ENCODE peak calls at places on chromosomes 2 and 18, in nine cellular contexts. Y is AG08396; V is stimulated activated CD4-positive, alpha-beta T cell treated with anti-CD3 and anti-CD28 coated beads, Interleukin-2, amount 100 ng/mL, for 48 hours; P is activated T-cell treated with anti-CD3 and anti-CD28 coated beads for 1 hour; K is sigmoid colon; G is globus pallidus; Z is NCI-H2171; W is neural progenitor cell; C is CD4-positive, alpha-beta T cell. Q is an unnamed sample.

GRCh38 chr2:71784734-71785549 is 331.6 kb downstream of the DYSF start:
- DNase-seq in Y (peak; percentile 72), V (no peak), P (no peak), K (no peak), G (no peak), Z (no peak), W (no peak), C (no peak), Q (peak; percentile 92)

GRCh38 chr2:12759248-12759647 is 42.5 kb downstream of the TRIB2 start:
- DNase-seq in Y (peak; percentile 59), V (no peak), P (no peak), K (peak; percentile 77), G (no peak), Z (no peak), W (no peak), C (no peak), Q (no peak)

GRCh38 chr2:170155022-170155722 is 22.8 kb upstream of the MYO3B start:
- DNase-seq in Y (peak; percentile 52), V (no peak), P (no peak), K (no peak), G (no peak), Z (no peak), W (peak; percentile 44), C (no peak), Q (peak; percentile 56)

GRCh38 chr2:152558174-152559091 is 158.8 kb downstream of the PRPF40A start:
- DNase-seq in Y (peak; percentile 52), V (no peak), P (no peak), K (no peak), G (peak; percentile 82), Z (peak; percentile 53), W (no peak), C (no peak), Q (no peak)

GRCh38 chr18:7545734-7546133 is 21.4 kb upstream of the PTPRM start:
- DNase-seq in Y (no peak), V (no peak), P (no peak), K (no peak), G (no peak), Z (no peak), W (no peak), C (no peak), Q (no peak)

GRCh38 chr2:104854507-104855173 is 725 bp downstream of the POU3F3 start:
- DNase-seq in Y (peak; percentile 7), V (no peak), P (no peak), K (no peak), G (no peak), Z (no peak), W (peak; percentile 53), C (no peak), Q (peak; percentile 87)

GRCh38 chr2:95062716-95063400 is 37.4 kb downstream of the MAL start:
- DNase-seq in Y (no peak), V (no peak), P (no peak), K (peak; percentile 6), G (peak; percentile 61), Z (no peak), W (no peak), C (no peak), Q (no peak)

GRCh38 chr2:37857485-37858196 is 67.4 kb upstream of the RMDN2 start:
- DNase-seq in Y (no peak), V (no peak), P (no peak), K (no peak), G (no peak), Z (no peak), W (no peak), C (no peak), Q (peak; percentile 46)

GRCh38 chr2:132669854-132670103 is 226 bp downstream of the LYPD1 start:
- DNase-seq in Y (peak; percentile 47), V (no peak), P (no peak), K (no peak), G (no peak), Z (no peak), W (peak; percentile 84), C (no peak), Q (peak; percentile 71)

GRCh38 chr2:53353372-53354111 is 414.1 kb upstream of the CHAC2 start:
- DNase-seq in Y (no peak), V (no peak), P (no peak), K (no peak), G (no peak), Z (no peak), W (peak; percentile 29), C (no peak), Q (peak; percentile 34)

GRCh38 chr2:235990344-235990743 is 177.8 kb downstream of the GBX2 start:
- DNase-seq in Y (no peak), V (no peak), P (no peak), K (no peak), G (no peak), Z (no peak), W (no peak), C (no peak), Q (no peak)

GRCh38 chr2:241822264-241822623 is 13.3 kb downstream of the NEU4 start:
- DNase-seq in Y (no peak), V (no peak), P (no peak), K (no peak), G (no peak), Z (no peak), W (no peak), C (no peak), Q (no peak)

GRCh38 chr2:20225294-20226151 is 593 bp upstream of the SDC1 start:
- DNase-seq in Y (peak; percentile 76), V (peak; percentile 32), P (no peak), K (peak; percentile 63), G (no peak), Z (peak; percentile 87), W (peak; percentile 89), C (no peak), Q (peak; percentile 95)

GRCh38 chr2:180823546-180824141 is 156.8 kb upstream of the UBE2E3 start:
- DNase-seq in Y (peak; percentile 13), V (no peak), P (no peak), K (no peak), G (no peak), Z (no peak), W (no peak), C (no peak), Q (peak; percentile 71)

GRCh38 chr2:117936871-117937428 is 76.9 kb downstream of the CCDC93 start:
- DNase-seq in Y (no peak), V (no peak), P (no peak), K (no peak), G (no peak), Z (no peak), W (peak; percentile 43), C (no peak), Q (no peak)

GRCh38 chr2:160338891-160339290 is 138.8 kb upstream of the ITGB6 start:
- DNase-seq in Y (peak; percentile 24), V (no peak), P (no peak), K (peak; percentile 89), G (no peak), Z (no peak), W (peak; percentile 45), C (no peak), Q (no peak)

GRCh38 chr18:5895886-5896740 is 791 bp upstream of the TMEM200C start:
- DNase-seq in Y (no peak), V (no peak), P (no peak), K (peak; percentile 74), G (no peak), Z (peak; percentile 44), W (peak; percentile 86), C (no peak), Q (peak; percentile 79)

GRCh38 chr2:28152585-28153284 is 239.9 kb upstream of the FOSL2 start:
- DNase-seq in Y (no peak), V (no peak), P (no peak), K (no peak), G (no peak), Z (no peak), W (no peak), C (no peak), Q (no peak)

GRCh38 chr18:74351354-74351753 is 35.7 kb downstream of the C18orf63 start:
- DNase-seq in Y (peak; percentile 66), V (no peak), P (no peak), K (no peak), G (no peak), Z (no peak), W (no peak), C (no peak), Q (no peak)

GRCh38 chr18:53567935-53568574 is 656.4 kb downstream of the MBD2 start:
- DNase-seq in Y (peak; percentile 8), V (no peak), P (no peak), K (no peak), G (peak; percentile 37), Z (peak; percentile 32), W (peak; percentile 57), C (no peak), Q (no peak)

GRCh38 chr18:4096501-4096900 is 358.6 kb downstream of the DLGAP1 start:
- DNase-seq in Y (no peak), V (no peak), P (no peak), K (no peak), G (no peak), Z (no peak), W (no peak), C (no peak), Q (peak; percentile 25)

GRCh38 chr18:39942702-39943101 is 2012.3 kb upstream of the PIK3C3 start:
- DNase-seq in Y (no peak), V (no peak), P (no peak), K (no peak), G (no peak), Z (no peak), W (no peak), C (no peak), Q (no peak)

GRCh38 chr2:238459081-238459629 is 32.4 kb downstream of the ASB1 start:
- DNase-seq in Y (peak; percentile 62), V (no peak), P (no peak), K (peak; percentile 90), G (peak; percentile 48), Z (no peak), W (no peak), C (no peak), Q (peak; percentile 89)

GRCh38 chr2:200736646-200737274 is 75.0 kb upstream of the BZW1 start:
- DNase-seq in Y (no peak), V (no peak), P (no peak), K (no peak), G (no peak), Z (no peak), W (no peak), C (no peak), Q (no peak)

GRCh38 chr2:74503506-74504475 is 3.7 kb downstream of the PCGF1 start:
- DNase-seq in Y (no peak), V (no peak), P (no peak), K (no peak), G (no peak), Z (no peak), W (no peak), C (no peak), Q (peak; percentile 86)

GRCh38 chr18:49072940-49073339 is 122.2 kb upstream of the SMAD7 start:
- DNase-seq in Y (no peak), V (no peak), P (no peak), K (no peak), G (no peak), Z (no peak), W (no peak), C (no peak), Q (peak; percentile 63)

GRCh38 chr2:184067502-184067901 is 530.8 kb upstream of the ZNF804A start:
- DNase-seq in Y (no peak), V (no peak), P (no peak), K (no peak), G (no peak), Z (no peak), W (peak; percentile 24), C (no peak), Q (peak; percentile 10)

GRCh38 chr2:205586626-205587025 is 95.7 kb upstream of the NRP2 start:
- DNase-seq in Y (no peak), V (no peak), P (no peak), K (no peak), G (no peak), Z (no peak), W (no peak), C (no peak), Q (no peak)

GRCh38 chr18:76573325-76574025 is 78.4 kb upstream of the ZNF516 start:
- DNase-seq in Y (peak; percentile 51), V (no peak), P (no peak), K (no peak), G (no peak), Z (no peak), W (no peak), C (no peak), Q (peak; percentile 93)

GRCh38 chr2:215271466-215271865 is 40.4 kb upstream of the ATIC start:
- DNase-seq in Y (no peak), V (no peak), P (no peak), K (no peak), G (no peak), Z (no peak), W (peak; percentile 13), C (no peak), Q (no peak)

GRCh38 chr2:60406192-60406591 is 147.3 kb downstream of the BCL11A start:
- DNase-seq in Y (no peak), V (no peak), P (no peak), K (no peak), G (no peak), Z (no peak), W (no peak), C (no peak), Q (no peak)

Q was measured in osteoblast.